ENCODE peak calls at places on chromosomes 7 and 10, in five cellular contexts. E is SHP77, S is endothelial cell of umbilical vein, V is T-helper 1 cell, J is T1000. O is an unnamed sample.

GRCh38 chr10:79243211-79244067 is 103.8 kb upstream of the PPIF start:
- DNase-seq in S (peak; percentile 44), J (no peak), E (no peak), V (peak; percentile 25), O (no peak)

GRCh38 chr7:108972009-108972408 is 402.3 kb downstream of the DNAJB9 start:
- DNase-seq in E (no peak), S (no peak), V (no peak), J (no peak), O (no peak)

GRCh38 chr7:40200791-40201190 is 66.0 kb downstream of the SUGCT start:
- DNase-seq in V (no peak), E (no peak), J (no peak), S (no peak), O (no peak)

GRCh38 chr7:127251458-127252379 is 1.0 kb downstream of the GRM8 start:
- DNase-seq in E (no peak), V (no peak), J (no peak), S (no peak), O (no peak)

GRCh38 chr7:37247881-37248280 is 200.8 kb downstream of the ELMO1 start:
- DNase-seq in J (peak; percentile 3), S (peak; percentile 40), V (no peak), E (no peak), O (no peak)

GRCh38 chr10:30804478-30805055 is 175.0 kb upstream of the LYZL2 start:
- DNase-seq in E (no peak), S (no peak), V (no peak), J (no peak), O (no peak)

GRCh38 chr7:147023390-147023914 is 906.9 kb downstream of the CNTNAP2 start:
- DNase-seq in S (no peak), V (no peak), J (no peak), E (no peak), O (no peak)

GRCh38 chr7:28607179-28607578 is 194.9 kb downstream of the CREB5 start:
- DNase-seq in J (no peak), E (no peak), V (no peak), S (no peak), O (no peak)

GRCh38 chr10:44682516-44682915 is 228.6 kb upstream of the TMEM72 start:
- DNase-seq in V (no peak), J (no peak), E (no peak), S (no peak), O (no peak)

GRCh38 chr10:103775786-103776185 is 79.6 kb downstream of the SH3PXD2A start:
- DNase-seq in J (no peak), S (no peak), V (no peak), E (no peak), O (no peak)

GRCh38 chr7:28107960-28108359 is 72.6 kb downstream of the JAZF1 start:
- DNase-seq in J (peak; percentile 34), E (no peak), S (peak; percentile 39), V (no peak), O (no peak)

GRCh38 chr7:134693256-134693655 is 46.6 kb downstream of the BPGM start:
- DNase-seq in S (no peak), J (peak; percentile 65), V (no peak), E (no peak), O (peak; percentile 76)

GRCh38 chr10:95335933-95336699 is 45.3 kb upstream of the PDLIM1 start:
- DNase-seq in S (no peak), J (no peak), E (no peak), V (no peak), O (no peak)

GRCh38 chr7:155995183-155995612 is 182.9 kb upstream of the SHH start:
- DNase-seq in S (no peak), J (no peak), V (no peak), E (no peak), O (no peak)